ENCODE peak calls at places on chromosomes 5 and 9, in seven cellular contexts. X is Karpas-422, E is tibial artery, D is prostate gland, O is sigmoid colon, I is lower lobe of right lung, B is stomach. N is an unnamed sample. For H3K27me3 and H3K36me3, the result is how much of the 10 kb centered on the place peaks cover.

GRCh38 chr5:137155621-137156020 is 343.5 kb downstream of the SPOCK1 start:
- DNase-seq in X (no peak), E (no peak), D (no peak), O (no peak), I (no peak), B (no peak), N (no peak)

GRCh38 chr5:160133918-160134304 is 14.7 kb upstream of the PWWP2A start:
- DNase-seq in X (no peak), E (no peak), D (no peak), O (no peak), I (no peak), B (no peak), N (no peak)

GRCh38 chr9:11149065-11149464 is 536.3 kb upstream of the PTPRD start:
- DNase-seq in X (no peak), E (no peak), D (no peak), O (no peak), I (no peak), B (no peak), N (no peak)

GRCh38 chr5:137320056-137321045 is 178.8 kb downstream of the SPOCK1 start:
- DNase-seq in X (peak), E (no peak), D (peak), O (no peak), I (no peak), B (peak), N (no peak)

GRCh38 chr9:132670359-132670815 is at the start of gene GTF3C4:
- DNase-seq in X (peak), E (peak), D (peak), O (peak), I (peak), B (peak), N (peak)

GRCh38 chr5:33937017-33937699 is 972 bp downstream of the RXFP3 start:
- DNase-seq in X (no peak), E (no peak), D (no peak), O (no peak), I (no peak), B (no peak), N (peak)

GRCh38 chr5:96743065-96743768 is 64.5 kb downstream of the ERAP1 start:
- DNase-seq in X (no peak), E (peak), D (no peak), O (peak), I (no peak), B (no peak), N (no peak)

GRCh38 chr5:95673076-95673475 is 9.7 kb downstream of the SPATA9 start:
- DNase-seq in X (no peak), E (no peak), D (no peak), O (peak), I (no peak), B (no peak), N (no peak)

GRCh38 chr9:33453999-33454660 is 6.7 kb upstream of the AQP3 start:
- DNase-seq in X (no peak), E (no peak), D (no peak), O (no peak), I (no peak), B (no peak), N (no peak)

GRCh38 chr5:54311178-54311811 is 922 bp upstream of the ARL15 start:
- DNase-seq in X (peak), E (no peak), D (peak), O (no peak), I (no peak), B (no peak), N (no peak)

GRCh38 chr5:144794922-144795321 is 624.2 kb downstream of the KCTD16 start:
- DNase-seq in X (no peak), E (no peak), D (no peak), O (no peak), I (no peak), B (no peak), N (no peak)

GRCh38 chr9:131236161-131236560 is 40.1 kb downstream of the FAM78A start:
- DNase-seq in X (no peak), E (no peak), D (no peak), O (peak), I (no peak), B (no peak), N (peak)

GRCh38 chr5:674630-675011 is 18.5 kb downstream of the TPPP start:
- DNase-seq in X (peak), E (peak), D (no peak), O (peak), I (no peak), B (peak), N (no peak)

GRCh38 chr9:33813712-33814641 is 3.0 kb upstream of the UBE2R2 start:
- DNase-seq in X (peak), E (no peak), D (no peak), O (no peak), I (no peak), B (no peak), N (no peak)

GRCh38 chr9:136506425-136506824 is 23.6 kb upstream of the SEC16A start:
- DNase-seq in X (no peak), E (no peak), D (no peak), O (no peak), I (no peak), B (no peak), N (no peak)

GRCh38 chr9:3525088-3525835 is 539 bp downstream of the RFX3 start:
- DNase-seq in X (no peak), E (no peak), D (no peak), O (no peak), I (peak), B (no peak), N (no peak)

DNA sequence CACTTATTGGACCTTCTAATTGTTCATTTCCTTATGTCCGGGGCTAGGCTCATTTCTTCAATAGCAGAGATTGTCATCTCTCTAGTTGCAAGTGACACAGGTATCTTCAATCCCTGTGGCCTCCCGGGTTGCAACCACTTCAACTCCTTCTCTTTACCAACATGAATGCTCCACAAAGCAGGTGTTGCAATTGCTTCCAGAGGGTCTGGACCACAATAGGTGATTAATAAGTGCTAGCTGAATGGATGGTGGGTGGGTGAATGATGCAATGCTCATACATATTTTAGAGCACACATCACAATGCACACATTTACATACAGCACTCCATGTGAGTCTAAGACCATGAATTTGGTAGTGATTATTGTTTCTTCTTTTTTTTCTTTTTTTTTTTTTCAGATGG is 2.6 kb downstream of the CEMIP2 start:
- DNase-seq in X (no peak), E (no peak), D (no peak), O (no peak), I (no peak), B (no peak), N (no peak)
- H3K4me3 ChIP-seq in X (no peak), E (no peak), D (no peak), O (no peak), I (peak), B (peak), N (no peak)

GRCh38 chr9:35945341-35946018 is 12.5 kb downstream of the OR2S2 start:
- DNase-seq in X (peak), E (peak), D (peak), O (peak), I (peak), B (peak), N (no peak)

GRCh38 chr9:35948451-35948850 is 9.5 kb downstream of the OR2S2 start:
- DNase-seq in X (no peak), E (no peak), D (no peak), O (no peak), I (no peak), B (no peak), N (no peak)

GRCh38 chr9:35942286-35942685 is 15.7 kb downstream of the OR2S2 start:
- DNase-seq in X (no peak), E (no peak), D (no peak), O (no peak), I (no peak), B (no peak), N (no peak)

GRCh38 chr9:35940474-35941467 is 17.2 kb downstream of the OR2S2 start:
- DNase-seq in X (no peak), E (no peak), D (no peak), O (no peak), I (no peak), B (no peak), N (no peak)

DNA sequence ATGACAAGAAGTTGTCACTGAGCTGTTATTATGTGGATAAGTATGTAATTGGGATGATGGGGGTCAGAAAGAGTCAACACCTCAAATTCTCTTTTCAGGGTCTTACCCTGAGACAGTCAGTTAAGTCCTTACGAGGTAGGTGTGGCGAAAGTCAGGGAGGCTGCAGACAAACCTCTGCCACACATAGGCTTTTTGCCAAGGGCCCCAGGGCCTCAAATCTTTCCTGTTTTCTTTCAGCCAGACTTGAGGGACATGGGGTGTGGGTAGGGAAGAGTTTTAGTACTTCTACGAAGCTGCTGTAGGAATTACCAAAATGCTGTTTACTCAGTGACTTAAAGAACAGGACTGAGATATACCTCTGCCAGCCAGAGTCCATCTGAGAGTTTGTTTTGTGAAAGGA is 13.8 kb downstream of the OR2S2 start:
- DNase-seq in X (no peak), E (no peak), D (no peak), O (no peak), I (no peak), B (no peak), N (no peak)
- H3K27me3 ChIP-seq in X (under half), E (under half), D (under half), O (under half), I (under half), B (under half), N (under half)

DNA sequence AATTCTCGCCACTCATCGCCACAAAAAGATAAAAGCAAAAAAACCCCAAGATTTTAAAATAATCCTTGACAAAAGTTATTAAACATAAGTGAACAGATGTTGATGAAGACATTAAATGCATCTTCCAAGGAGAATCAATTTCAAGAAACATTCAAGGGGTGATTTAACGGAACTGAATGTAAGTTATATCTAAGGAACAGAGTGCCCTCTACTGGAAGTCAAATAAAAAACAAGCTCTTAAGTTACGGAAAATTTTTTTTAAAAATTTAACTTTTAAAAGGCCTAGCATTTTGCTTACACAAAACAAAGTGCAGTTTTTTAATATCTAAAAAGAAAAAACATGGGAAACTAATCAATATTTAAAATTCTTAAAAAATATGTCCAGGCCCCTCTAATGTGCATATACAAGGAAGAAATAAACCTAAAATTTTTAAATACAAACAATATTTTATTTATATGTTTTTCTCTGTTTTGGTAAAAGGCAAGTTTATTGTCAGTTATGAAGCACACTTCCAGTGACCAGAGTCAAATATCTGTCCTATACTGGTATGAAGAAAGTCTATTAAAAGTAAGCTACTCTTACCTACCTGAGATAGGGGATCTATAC is 28.0 kb downstream of the TEX10 start:
- DNase-seq in X (peak), E (no peak), D (no peak), O (no peak), I (no peak), B (no peak), N (no peak)
- H3K36me3 ChIP-seq in X (half or more), E (under half), D (under half), O (under half), I (half or more), B (under half), N (half or more)

GRCh38 chr9:134708672-134709038 is 67.1 kb downstream of the COL5A1 start:
- DNase-seq in X (no peak), E (no peak), D (no peak), O (no peak), I (no peak), B (no peak), N (no peak)
- H3K4me3 ChIP-seq in X (no peak), E (no peak), D (no peak), O (peak), I (no peak), B (no peak), N (no peak)